ENCODE peak calls at places on chromosome 7, in five cellular contexts. X is SW480; P is Daoy; Y is activated T-cell treated with anti-CD3 and anti-CD28 coated beads, Interleukin-2, amount 50 U/mL, for 48 hours; F is substantia nigra. K is an unnamed sample.

GRCh38 chr7:80361948-80362347 is 149.9 kb downstream of the GNAT3 start:
- DNase-seq in F (no peak), Y (no peak), P (no peak), X (no peak), K (no peak)

GRCh38 chr7:74544706-74545469 is 91.2 kb downstream of the GTF2IRD1 start:
- DNase-seq in Y (peak), X (peak), P (peak), F (no peak), K (no peak)

GRCh38 chr7:139242741-139243281 is 11.8 kb downstream of the UBN2 start:
- DNase-seq in Y (no peak), P (no peak), X (no peak), F (no peak), K (no peak)

GRCh38 chr7:99268361-99268908 is 4.2 kb upstream of the MYH16 start:
- DNase-seq in P (peak), X (no peak), F (no peak), Y (no peak), K (no peak)

GRCh38 chr7:136214356-136214755 is 237.2 kb upstream of the MTPN start:
- DNase-seq in Y (no peak), X (no peak), P (no peak), F (no peak), K (no peak)

GRCh38 chr7:98879989-98880337 is 1.6 kb downstream of the TRRAP start:
- DNase-seq in X (no peak), F (no peak), Y (no peak), P (no peak), K (no peak)

GRCh38 chr7:144835166-144835611 is 664 bp downstream of the TPK1 start:
- DNase-seq in P (peak), Y (peak), X (peak), F (no peak), K (no peak)

GRCh38 chr7:114901771-114902170 is 20.1 kb upstream of the MDFIC start:
- DNase-seq in P (peak), F (no peak), X (no peak), Y (no peak), K (no peak)

GRCh38 chr7:156558198-156558597 is 82.4 kb upstream of the RNF32 start:
- DNase-seq in F (no peak), X (peak), Y (no peak), P (peak), K (no peak)

GRCh38 chr7:73894851-73895441 is 34.0 kb downstream of the TMEM270 start:
- DNase-seq in X (no peak), F (no peak), P (peak), Y (no peak), K (no peak)

K was measured in posterior cingulate gyrus.